ENCODE peak calls at places on chromosomes 6 and 20, in six cellular contexts. Z is ascending aorta, I is NB4, Y is fibroblast of villous mesenchyme, J is IMR-90, D is tibial nerve. H is an unnamed sample.

GRCh38 chr20:3101737-3102574 is 17.4 kb upstream of the AVP start:
- DNase-seq in Z (no peak), D (no peak), Y (no peak), J (no peak), I (peak; percentile 48), H (no peak)

GRCh38 chr20:20731000-20731944 is 18.8 kb upstream of the RALGAPA2 start:
- DNase-seq in I (no peak), Z (no peak), D (no peak), J (no peak), Y (no peak), H (peak; percentile 24)

GRCh38 chr20:4548552-4548951 is 173.2 kb upstream of the PRND start:
- DNase-seq in Y (no peak), J (no peak), D (no peak), Z (no peak), I (no peak), H (no peak)

GRCh38 chr6:81812416-81812815 is 59.9 kb upstream of the TENT5A start:
- DNase-seq in Z (no peak), D (no peak), Y (no peak), J (no peak), I (peak; percentile 36), H (no peak)

GRCh38 chr6:137783640-137784198 is 83.3 kb upstream of the TNFAIP3 start:
- DNase-seq in Y (peak; percentile 40), Z (no peak), I (no peak), J (no peak), D (no peak), H (no peak)

GRCh38 chr6:127514396-127515227 is 4.5 kb downstream of the MTCL3 start:
- DNase-seq in D (no peak), I (peak; percentile 13), Y (peak; percentile 33), J (peak; percentile 48), Z (no peak), H (peak; percentile 69)

GRCh38 chr6:157065366-157065765 is 258.0 kb downstream of the TMEM242 start:
- DNase-seq in I (no peak), J (no peak), D (no peak), Z (no peak), Y (no peak), H (no peak)

GRCh38 chr6:70834520-70834919 is 122.3 kb downstream of the B3GAT2 start:
- DNase-seq in Y (peak; percentile 31), Z (no peak), I (no peak), D (no peak), J (peak; percentile 74), H (peak; percentile 36)

GRCh38 chr6:106899697-106900096 is 74.8 kb downstream of the CD24 start:
- DNase-seq in Y (no peak), I (no peak), J (no peak), D (no peak), Z (no peak), H (no peak)

GRCh38 chr6:106894978-106895702 is 79.4 kb downstream of the CD24 start:
- DNase-seq in Z (no peak), D (no peak), I (peak; percentile 26), Y (peak; percentile 8), J (peak; percentile 11), H (peak; percentile 77)

GRCh38 chr6:106895703-106896040 is 78.9 kb downstream of the CD24 start:
- DNase-seq in Y (no peak), I (no peak), J (no peak), Z (no peak), D (no peak), H (no peak)

GRCh38 chr6:106901062-106901461 is 73.5 kb downstream of the CD24 start:
- DNase-seq in D (no peak), I (no peak), Y (no peak), J (no peak), Z (no peak), H (no peak)

GRCh38 chr6:106897580-106897979 is 76.9 kb downstream of the CD24 start:
- DNase-seq in J (no peak), Y (no peak), I (no peak), D (no peak), Z (no peak), H (no peak)
- H3K4me3 ChIP-seq in J (no peak overlapping the region), Y (no peak overlapping the region), I (no peak overlapping the region), D (no peak overlapping the region), Z (no peak overlapping the region), H (no peak overlapping the region)

GRCh38 chr6:167679137-167679736 is 147.5 kb upstream of the AFDN start:
- DNase-seq in Z (no peak), J (no peak), D (no peak), I (no peak), Y (no peak), H (no peak)

GRCh38 chr6:167678102-167679101 is 148.3 kb upstream of the AFDN start:
- DNase-seq in J (no peak), I (no peak), Z (no peak), D (no peak), Y (no peak), H (no peak)

GRCh38 chr6:167676666-167677421 is 149.9 kb upstream of the AFDN start:
- DNase-seq in D (no peak), Z (no peak), I (no peak), Y (no peak), J (no peak), H (peak; percentile 76)

GRCh38 chr6:167676000-167676665 is 150.6 kb upstream of the AFDN start:
- DNase-seq in Z (no peak), J (no peak), D (no peak), I (no peak), Y (peak; percentile 6), H (peak; percentile 18)

GRCh38 chr6:167677422-167677789 is 149.3 kb upstream of the AFDN start:
- DNase-seq in Y (no peak), Z (no peak), D (no peak), I (no peak), J (no peak), H (no peak)
- H3K4me3 ChIP-seq in Y (no peak overlapping the region), Z (no peak overlapping the region), D (no peak overlapping the region), I (no peak overlapping the region), J (no peak overlapping the region), H (no peak overlapping the region)

DNA sequence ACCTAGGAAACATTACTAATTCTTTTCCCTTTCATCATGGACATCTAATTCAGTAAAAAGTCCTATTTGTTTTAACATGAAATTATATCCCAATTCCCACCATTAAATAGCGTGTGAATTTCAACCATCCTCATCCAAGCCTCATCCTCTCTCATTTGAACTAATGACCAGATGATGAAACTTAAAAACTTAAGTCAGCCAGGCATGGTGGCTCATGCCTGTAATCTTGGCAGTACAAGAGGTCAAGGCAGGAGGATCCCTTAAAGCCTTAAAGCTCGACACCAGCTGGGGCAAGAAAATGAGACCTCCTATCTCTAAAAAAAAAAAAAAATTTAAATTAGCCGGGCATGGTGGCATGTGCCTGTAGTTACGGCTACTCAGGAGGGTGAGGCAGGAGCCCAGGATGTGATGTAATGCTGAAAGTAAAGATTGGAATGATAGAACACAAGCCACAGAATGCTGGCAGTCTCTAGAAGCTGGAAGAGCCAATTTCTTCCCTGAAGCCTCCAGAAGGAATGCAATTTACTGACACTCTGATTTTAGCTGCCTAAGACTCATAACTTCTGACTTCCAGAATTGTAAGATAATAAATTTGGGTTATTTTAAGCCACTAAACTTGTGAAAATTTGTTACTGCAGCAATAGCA is 27.1 kb upstream of the HAO1 start:
- DNase-seq in Z (no peak), D (peak; percentile 19), Y (peak; percentile 49), I (no peak), J (peak; percentile 6), H (peak; percentile 74)
- H3K4me3 ChIP-seq in Z (no peak overlapping the region), D (no peak overlapping the region), Y (no peak overlapping the region), I (no peak overlapping the region), J (no peak overlapping the region), H (no peak overlapping the region)

DNA sequence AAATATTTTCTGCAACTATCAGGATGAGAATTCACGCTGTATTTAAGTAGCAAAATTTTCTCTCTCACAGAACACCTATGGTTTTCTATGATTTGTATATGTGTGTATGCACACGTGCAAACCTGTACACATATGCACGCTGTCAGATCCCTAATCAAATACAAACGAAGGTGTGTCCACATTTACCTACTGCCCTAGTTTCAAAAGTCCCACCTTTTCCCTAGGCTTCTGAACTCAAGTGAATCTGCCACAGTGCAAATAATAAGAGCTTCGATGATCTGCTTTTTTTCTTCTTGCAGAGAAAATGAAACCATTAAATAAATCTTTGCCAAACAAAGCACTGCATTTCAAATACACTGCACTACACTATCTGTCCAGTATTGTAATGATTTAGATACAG is 6.5 kb downstream of the HIVEP2 start:
- DNase-seq in Y (no peak), J (no peak), D (no peak), I (no peak), Z (no peak), H (no peak)
- H3K4me3 ChIP-seq in Y (no peak overlapping the region), J (no peak overlapping the region), D (no peak overlapping the region), I (no peak overlapping the region), Z (no peak overlapping the region), H (no peak overlapping the region)

H was measured in cardiac fibroblast.